ENCODE peak calls at places on chromosomes 1 and 21, in eight cellular contexts. H, W, S, V, C, K, Z and G are unnamed samples.

GRCh38 chr1:150192012-150192411 is 42.3 kb downstream of the PLEKHO1 start:
- DNase-seq in H (peak), W (no peak), S (no peak), V (no peak), C (no peak), K (no peak), Z (peak), G (peak)

GRCh38 chr1:59976194-59977074 is 49.9 kb upstream of the CYP2J2 start:
- DNase-seq in H (peak), W (peak), S (peak), V (peak), C (peak), K (peak), Z (peak), G (peak)

GRCh38 chr1:81029266-81029665 is 771.5 kb upstream of the ADGRL2 start:
- DNase-seq in H (no peak), W (no peak), S (no peak), V (no peak), C (no peak), K (no peak), Z (no peak), G (no peak)

GRCh38 chr1:171780583-171781166 is 785 bp upstream of the METTL13 start:
- DNase-seq in H (no peak), W (no peak), S (no peak), V (no peak), C (no peak), K (no peak), Z (no peak), G (no peak)

GRCh38 chr1:235239821-235240220 is 78.8 kb upstream of the RBM34 start:
- DNase-seq in H (no peak), W (no peak), S (no peak), V (no peak), C (no peak), K (no peak), Z (no peak), G (peak)

GRCh38 chr1:207088161-207088560 is 499 bp upstream of the C4BPB start:
- DNase-seq in H (no peak), W (no peak), S (no peak), V (no peak), C (no peak), K (no peak), Z (no peak), G (peak)

GRCh38 chr1:77056525-77056924 is 162.7 kb downstream of the PIGK start:
- DNase-seq in H (peak), W (no peak), S (no peak), V (no peak), C (no peak), K (no peak), Z (no peak), G (no peak)

GRCh38 chr21:43361127-43361492 is 65.8 kb downstream of the SIK1 start:
- DNase-seq in H (peak), W (no peak), S (peak), V (peak), C (no peak), K (no peak), Z (no peak), G (no peak)

GRCh38 chr1:207619833-207620572 is 24.9 kb upstream of the CR1L start:
- DNase-seq in H (peak), W (peak), S (no peak), V (no peak), C (no peak), K (no peak), Z (peak), G (peak)

GRCh38 chr1:67261646-67262045 is 46.0 kb upstream of the IL12RB2 start:
- DNase-seq in H (no peak), W (no peak), S (no peak), V (no peak), C (no peak), K (no peak), Z (no peak), G (no peak)

GRCh38 chr1:226541631-226542622 is 6.6 kb upstream of the STUM start:
- DNase-seq in H (no peak), W (no peak), S (peak), V (peak), C (no peak), K (peak), Z (no peak), G (no peak)

GRCh38 chr1:11538886-11539285 is 59.9 kb downstream of the DISP3 start:
- DNase-seq in H (no peak), W (no peak), S (no peak), V (no peak), C (no peak), K (no peak), Z (no peak), G (no peak)

GRCh38 chr1:234277161-234277868 is 95.9 kb upstream of the COA6 start:
- DNase-seq in H (no peak), W (no peak), S (no peak), V (no peak), C (no peak), K (no peak), Z (no peak), G (no peak)

GRCh38 chr1:191963286-191963685 is 195.0 kb upstream of the RGS18 start:
- DNase-seq in H (peak), W (no peak), S (no peak), V (no peak), C (no peak), K (no peak), Z (peak), G (peak)

GRCh38 chr1:150477733-150478132 is 9.5 kb upstream of the TARS2 start:
- DNase-seq in H (peak), W (no peak), S (no peak), V (no peak), C (no peak), K (no peak), Z (no peak), G (peak)

GRCh38 chr1:177315270-177315669 is 144.5 kb downstream of the BRINP2 start:
- DNase-seq in H (peak), W (no peak), S (no peak), V (no peak), C (no peak), K (no peak), Z (no peak), G (no peak)

DNA sequence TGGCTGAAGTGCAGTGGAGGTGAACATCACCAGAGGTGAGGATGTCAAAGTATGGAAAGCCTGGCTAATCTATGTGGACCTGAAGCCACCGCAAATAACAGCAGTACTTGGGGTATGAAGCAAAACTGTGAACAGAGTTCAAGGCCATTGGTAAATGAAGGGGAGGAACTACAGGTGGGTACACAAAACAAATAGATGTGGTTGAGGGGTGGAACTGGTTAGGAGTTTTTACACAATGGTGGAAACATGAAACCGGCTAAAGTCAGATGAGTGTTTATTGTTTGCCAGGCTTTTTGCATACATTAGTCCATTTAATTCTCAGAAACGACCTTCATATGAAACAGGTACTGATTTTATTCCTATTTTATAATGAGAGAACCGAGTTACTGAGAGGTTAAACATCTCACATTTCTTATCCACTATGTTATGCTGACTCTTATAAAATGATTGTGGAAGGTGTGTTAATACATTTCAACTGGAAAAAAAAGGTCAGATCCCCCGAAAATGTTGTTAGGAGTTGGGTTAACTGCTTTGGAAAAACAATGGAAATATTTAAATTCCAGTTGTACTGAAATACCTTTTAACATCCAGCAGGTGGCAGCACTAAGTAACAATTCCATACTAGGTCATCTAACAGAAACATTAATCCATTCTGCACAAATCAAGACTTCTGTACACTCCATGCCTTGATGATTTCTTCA is 44.3 kb upstream of the GTF2B start:
- DNase-seq in H (peak), W (peak), S (no peak), V (no peak), C (no peak), K (no peak), Z (peak), G (peak)
- TF ChIP-seq CTCF in H (peak), W (peak), S (peak), V (peak), C (peak), K (peak), Z (peak), G (peak)

GRCh38 chr1:231421971-231422797 is at the start of gene EGLN1:
- DNase-seq in H (peak), W (peak), S (peak), V (peak), C (peak), K (peak), Z (peak), G (peak)
- TF ChIP-seq CTCF in H (peak), W (peak), S (no peak), V (no peak), C (peak), K (no peak), Z (peak), G (peak)

DNA sequence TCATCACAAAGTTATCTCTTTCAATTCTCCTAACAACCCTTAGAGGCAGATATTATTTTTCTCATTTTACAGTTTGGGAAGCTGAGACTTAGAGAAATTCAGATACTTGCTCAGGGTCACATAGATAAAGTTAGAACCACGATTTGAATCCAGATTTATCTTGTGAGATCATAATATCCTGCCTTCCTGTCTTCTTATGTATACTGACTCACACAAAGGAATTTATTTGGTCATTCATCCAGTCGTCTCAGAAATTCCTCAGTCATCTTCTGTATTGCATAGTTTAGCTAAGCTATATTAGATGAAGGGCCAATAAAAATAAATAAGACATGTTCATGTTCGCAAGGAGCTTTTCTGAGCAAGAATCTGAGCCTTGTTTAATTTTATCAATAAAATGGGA is 35.8 kb upstream of the RUNX1 start:
- DNase-seq in H (peak), W (no peak), S (no peak), V (no peak), C (no peak), K (no peak), Z (peak), G (peak)
- TF ChIP-seq CTCF in H (no peak), W (no peak), S (no peak), V (no peak), C (no peak), K (no peak), Z (no peak), G (no peak)

GRCh38 chr1:152869808-152870419 is 8.2 kb upstream of the SMCP start:
- DNase-seq in H (peak), W (peak), S (peak), V (peak), C (peak), K (peak), Z (peak), G (peak)
- TF ChIP-seq CTCF in H (peak), W (peak), S (peak), V (no peak), C (peak), K (peak), Z (peak), G (peak)